ENCODE peak calls at places on chromosomes 7 and 10, in eight cellular contexts. S, E, P, L, C, N, U and Q are unnamed samples.
A peak's percentile ranks its signal among the peaks of the same experiment; 100 is the strongest.

GRCh38 chr7:90176195-90176594 is 21.9 kb downstream of the STEAP1 start:
- DNase-seq in S (no peak), E (no peak), P (no peak), L (no peak), C (no peak), N (no peak), U (no peak), Q (no peak)

GRCh38 chr10:97319671-97320479 is 804 bp downstream of the FRAT1 start:
- DNase-seq in S (no peak), E (peak; percentile 72), P (peak; percentile 18), L (no peak), C (peak; percentile 55), N (peak; percentile 90), U (no peak), Q (peak; percentile 25)

GRCh38 chr7:75727881-75728592 is 10.7 kb downstream of the HIP1 start:
- DNase-seq in S (no peak), E (no peak), P (peak; percentile 85), L (no peak), C (peak; percentile 39), N (peak; percentile 91), U (no peak), Q (peak; percentile 43)

GRCh38 chr7:87354749-87355148 is 9.3 kb downstream of the CROT start:
- DNase-seq in S (no peak), E (no peak), P (peak; percentile 17), L (no peak), C (no peak), N (no peak), U (peak; percentile 9), Q (no peak)

GRCh38 chr10:22803201-22803895 is 89.0 kb upstream of the PIP4K2A start:
- DNase-seq in S (no peak), E (no peak), P (no peak), L (no peak), C (no peak), N (no peak), U (no peak), Q (no peak)

GRCh38 chr7:22110227-22110839 is 164.6 kb upstream of the CDCA7L start:
- DNase-seq in S (peak; percentile 62), E (peak; percentile 78), P (peak; percentile 66), L (peak; percentile 67), C (peak; percentile 89), N (peak; percentile 89), U (peak; percentile 96), Q (peak; percentile 71)

GRCh38 chr7:74059681-74060588 is 23.7 kb upstream of the LIMK1 start:
- DNase-seq in S (no peak), E (no peak), P (peak; percentile 68), L (no peak), C (peak; percentile 80), N (no peak), U (no peak), Q (no peak)

GRCh38 chr10:27611861-27612450 is 107.9 kb downstream of the RAB18 start:
- DNase-seq in S (peak; percentile 19), E (no peak), P (no peak), L (no peak), C (peak; percentile 3), N (no peak), U (peak; percentile 53), Q (no peak)

GRCh38 chr7:22853674-22854157 is 31.1 kb upstream of the TOMM7 start:
- DNase-seq in S (no peak), E (no peak), P (no peak), L (peak; percentile 44), C (no peak), N (no peak), U (peak; percentile 71), Q (no peak)

GRCh38 chr10:98020784-98021183 is 9.6 kb downstream of the CRTAC1 start:
- DNase-seq in S (no peak), E (no peak), P (no peak), L (no peak), C (no peak), N (no peak), U (no peak), Q (no peak)

GRCh38 chr7:79090543-79090942 is 362.9 kb downstream of the MAGI2 start:
- DNase-seq in S (no peak), E (no peak), P (peak; percentile 68), L (no peak), C (no peak), N (no peak), U (peak; percentile 79), Q (no peak)

GRCh38 chr10:78781251-78781913 is 287.4 kb upstream of the ZMIZ1 start:
- DNase-seq in S (no peak), E (no peak), P (no peak), L (no peak), C (no peak), N (peak; percentile 32), U (no peak), Q (no peak)

GRCh38 chr7:44969701-44970494 is 8.9 kb downstream of the MYO1G start:
- DNase-seq in S (no peak), E (peak; percentile 49), P (no peak), L (no peak), C (no peak), N (peak; percentile 37), U (no peak), Q (no peak)

GRCh38 chr7:24138366-24138765 is 145.6 kb upstream of the NPY start:
- DNase-seq in S (no peak), E (no peak), P (no peak), L (no peak), C (no peak), N (no peak), U (no peak), Q (no peak)

GRCh38 chr10:78170026-78170475 is 136.4 kb downstream of the RPS24 start:
- DNase-seq in S (no peak), E (no peak), P (peak; percentile 52), L (no peak), C (no peak), N (no peak), U (no peak), Q (no peak)

GRCh38 chr7:84336303-84336702 is 141.7 kb upstream of the SEMA3A start:
- DNase-seq in S (no peak), E (no peak), P (no peak), L (no peak), C (no peak), N (no peak), U (peak; percentile 45), Q (no peak)